ENCODE peak calls at places on chromosomes 7 and 10, in four cellular contexts. One of them, this sample, is unnamed.

GRCh38 chr10:19932806-19933371 is 116.7 kb downstream of the PLXDC2 start:
- DNase-seq in Panc1: no peak
- DNase-seq in HCT116: no peak
- DNase-seq in K562: no peak
- DNase-seq in this sample: no peak

GRCh38 chr7:55509322-55509721 is 63.0 kb downstream of the VOPP1 start:
- DNase-seq in Panc1: no peak
- DNase-seq in HCT116: no peak
- DNase-seq in K562: no peak
- DNase-seq in this sample: no peak

GRCh38 chr7:132783824-132784223 is 207.6 kb upstream of the PLXNA4 start:
- DNase-seq in Panc1: no peak
- DNase-seq in HCT116: peak
- DNase-seq in K562: no peak
- DNase-seq in this sample: no peak

GRCh38 chr7:79778786-79779382 is 325.4 kb upstream of the MAGI2 start:
- DNase-seq in Panc1: no peak
- DNase-seq in HCT116: no peak
- DNase-seq in K562: no peak
- DNase-seq in this sample: no peak

GRCh38 chr7:113321201-113321600 is 202.8 kb upstream of the SMIM30 start:
- DNase-seq in Panc1: no peak
- DNase-seq in HCT116: no peak
- DNase-seq in K562: no peak
- DNase-seq in this sample: no peak

GRCh38 chr10:80357000-80357803 is 621 bp downstream of the DYDC2 start:
- DNase-seq in Panc1: no peak
- DNase-seq in HCT116: no peak
- DNase-seq in K562: peak
- DNase-seq in this sample: no peak

GRCh38 chr10:35824704-35825103 is 182.6 kb upstream of the FZD8 start:
- DNase-seq in Panc1: no peak
- DNase-seq in HCT116: no peak
- DNase-seq in K562: no peak
- DNase-seq in this sample: no peak

GRCh38 chr7:129401228-129401967 is 32.8 kb upstream of the STRIP2 start:
- DNase-seq in Panc1: no peak
- DNase-seq in HCT116: no peak
- DNase-seq in K562: peak
- DNase-seq in this sample: peak

DNA sequence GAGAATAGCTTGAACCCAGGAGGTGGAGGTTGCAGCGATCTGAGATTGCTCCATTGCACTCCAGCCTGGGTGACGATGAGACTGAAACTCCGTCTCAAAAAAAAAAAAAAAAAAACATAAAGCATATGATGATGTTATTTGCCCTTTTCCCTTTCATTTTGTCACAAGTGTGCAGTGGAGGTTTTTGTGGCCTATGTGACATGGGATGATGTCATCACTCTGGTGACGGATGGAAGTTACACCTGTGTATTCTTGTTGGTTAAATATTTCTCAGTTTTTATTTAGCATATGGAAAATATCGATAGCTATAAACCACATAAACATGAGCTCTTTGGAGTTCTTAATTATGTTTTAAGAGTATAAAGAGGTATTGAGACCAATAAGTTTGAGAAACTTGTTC is 71.8 kb upstream of the EMX2 start:
- DNase-seq in Panc1: no peak
- DNase-seq in HCT116: no peak
- DNase-seq in K562: no peak
- DNase-seq in this sample: no peak
- TF ChIP-seq TCF7L2 in Panc1: no peak
- TF ChIP-seq TCF7L2 in HCT116: no peak
- TF ChIP-seq TCF7L2 in K562: no peak
- TF ChIP-seq TCF7L2 in this sample: no peak

GRCh38 chr10:64033710-64034109 is 512.5 kb downstream of the REEP3 start:
- DNase-seq in Panc1: no peak
- DNase-seq in HCT116: no peak
- DNase-seq in K562: no peak
- DNase-seq in this sample: no peak
- TF ChIP-seq TCF7L2 in Panc1: no peak
- TF ChIP-seq TCF7L2 in HCT116: no peak
- TF ChIP-seq TCF7L2 in K562: no peak
- TF ChIP-seq TCF7L2 in this sample: no peak

DNA sequence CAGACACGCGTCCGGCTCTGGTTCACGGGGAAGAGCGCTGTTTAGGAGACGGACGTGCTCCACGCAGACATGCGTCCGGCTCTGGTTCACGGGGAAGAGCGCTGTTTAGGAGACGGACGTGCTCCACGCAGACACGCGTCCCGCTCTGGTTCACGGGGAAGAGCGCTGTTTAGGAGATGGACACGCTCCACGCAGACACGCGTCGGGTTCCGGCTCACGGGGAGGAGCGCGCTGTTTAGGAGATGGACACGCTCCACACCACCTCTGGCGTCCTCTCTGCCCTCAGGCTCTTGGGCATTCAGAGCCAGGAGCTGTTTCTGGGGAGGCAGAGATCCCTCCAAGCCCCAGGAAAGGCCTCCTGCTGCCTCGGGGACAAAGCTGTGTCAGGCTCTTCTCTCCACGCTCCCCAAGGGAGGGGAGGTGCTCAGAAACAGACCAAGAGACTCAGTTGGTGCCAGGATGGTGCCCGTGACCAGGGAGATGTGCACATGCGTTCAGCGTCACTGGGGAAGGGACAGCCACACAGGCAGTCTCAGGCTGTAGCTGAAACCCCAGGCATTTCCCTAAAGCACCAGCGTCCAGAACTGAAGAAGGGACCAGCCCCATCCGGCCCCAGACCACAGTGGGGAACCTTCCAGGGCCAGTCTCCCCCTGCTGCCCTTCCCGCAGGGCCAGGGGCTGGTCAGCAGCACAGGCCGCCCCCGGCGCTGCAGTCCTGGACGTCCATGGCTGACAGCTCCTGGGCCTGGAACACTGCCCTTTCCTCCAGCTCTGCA is 175.6 kb downstream of the ELFN1 start:
- DNase-seq in Panc1: no peak
- DNase-seq in HCT116: no peak
- DNase-seq in K562: no peak
- DNase-seq in this sample: no peak
- TF ChIP-seq TCF7L2 in Panc1: no peak
- TF ChIP-seq TCF7L2 in HCT116: no peak
- TF ChIP-seq TCF7L2 in K562: no peak
- TF ChIP-seq TCF7L2 in this sample: no peak

DNA sequence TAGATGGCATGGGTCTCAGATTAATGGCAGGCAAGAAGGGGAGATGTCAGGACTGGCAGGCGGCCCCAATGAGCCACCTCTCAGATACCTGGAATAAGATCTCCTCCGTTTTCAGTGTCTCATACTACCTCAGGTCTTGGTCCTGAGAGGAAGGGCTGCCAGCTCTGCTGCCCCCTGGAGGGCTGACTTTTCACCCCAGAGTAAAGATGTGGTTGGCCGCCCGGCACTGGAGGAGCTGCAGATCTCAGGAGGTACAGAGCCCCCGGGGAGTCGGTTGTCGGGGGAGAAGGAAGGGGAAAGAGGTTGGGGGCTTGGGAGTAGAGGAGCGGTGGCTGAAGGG is 642 bp upstream of the COL13A1 start:
- DNase-seq in Panc1: no peak
- DNase-seq in HCT116: peak
- DNase-seq in K562: peak
- DNase-seq in this sample: peak
- TF ChIP-seq TCF7L2 in Panc1: no peak
- TF ChIP-seq TCF7L2 in HCT116: no peak
- TF ChIP-seq TCF7L2 in K562: no peak
- TF ChIP-seq TCF7L2 in this sample: no peak

GRCh38 chr7:114653391-114654088 is 238.9 kb downstream of the FOXP2 start:
- DNase-seq in Panc1: no peak
- DNase-seq in HCT116: no peak
- DNase-seq in K562: no peak
- DNase-seq in this sample: no peak

GRCh38 chr7:114650491-114650890 is 235.9 kb downstream of the FOXP2 start:
- DNase-seq in Panc1: no peak
- DNase-seq in HCT116: no peak
- DNase-seq in K562: no peak
- DNase-seq in this sample: no peak

GRCh38 chr7:114648680-114649079 is 234.1 kb downstream of the FOXP2 start:
- DNase-seq in Panc1: no peak
- DNase-seq in HCT116: no peak
- DNase-seq in K562: no peak
- DNase-seq in this sample: no peak

GRCh38 chr7:114649689-114650088 is 235.1 kb downstream of the FOXP2 start:
- DNase-seq in Panc1: no peak
- DNase-seq in HCT116: no peak
- DNase-seq in K562: no peak
- DNase-seq in this sample: no peak

DNA sequence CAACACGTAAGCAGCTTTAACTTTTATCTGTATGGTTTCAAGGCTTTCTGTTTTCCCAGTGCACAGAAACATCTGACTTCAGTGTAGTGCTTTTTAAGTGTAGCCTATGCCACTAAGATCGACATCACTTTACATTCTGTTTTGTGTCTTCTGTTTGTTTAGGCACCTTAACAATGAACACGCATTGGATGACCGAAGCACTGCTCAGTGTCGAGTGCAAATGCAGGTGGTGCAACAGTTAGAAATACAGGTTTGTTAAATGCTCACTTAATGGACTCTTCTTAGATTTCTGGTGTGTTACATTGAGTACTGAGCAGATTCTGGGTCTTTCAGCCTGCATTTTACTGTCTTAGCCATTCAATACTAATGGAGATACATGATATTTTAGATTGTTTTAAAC is 237.4 kb downstream of the FOXP2 start:
- DNase-seq in Panc1: no peak
- DNase-seq in HCT116: no peak
- DNase-seq in K562: no peak
- DNase-seq in this sample: no peak
- TF ChIP-seq TCF7L2 in Panc1: no peak
- TF ChIP-seq TCF7L2 in HCT116: no peak
- TF ChIP-seq TCF7L2 in K562: no peak
- TF ChIP-seq TCF7L2 in this sample: no peak

GRCh38 chr10:118596426-118597124 is 1.1 kb upstream of the PRLHR start:
- DNase-seq in Panc1: no peak
- DNase-seq in HCT116: no peak
- DNase-seq in K562: no peak
- DNase-seq in this sample: no peak

GRCh38 chr10:118595064-118595420 is 406 bp downstream of the PRLHR start:
- DNase-seq in Panc1: no peak
- DNase-seq in HCT116: no peak
- DNase-seq in K562: no peak
- DNase-seq in this sample: no peak

GRCh38 chr10:118592675-118593330 is 2.6 kb downstream of the PRLHR start:
- DNase-seq in Panc1: no peak
- DNase-seq in HCT116: no peak
- DNase-seq in K562: no peak
- DNase-seq in this sample: no peak

GRCh38 chr10:118595598-118596425 is at the start of gene PRLHR:
- DNase-seq in Panc1: no peak
- DNase-seq in HCT116: no peak
- DNase-seq in K562: peak
- DNase-seq in this sample: no peak

GRCh38 chr10:118594392-118595063 is 920 bp downstream of the PRLHR start:
- DNase-seq in Panc1: no peak
- DNase-seq in HCT116: no peak
- DNase-seq in K562: peak
- DNase-seq in this sample: no peak
- TF ChIP-seq TCF7L2 in Panc1: no peak
- TF ChIP-seq TCF7L2 in HCT116: no peak
- TF ChIP-seq TCF7L2 in K562: no peak
- TF ChIP-seq TCF7L2 in this sample: no peak

DNA sequence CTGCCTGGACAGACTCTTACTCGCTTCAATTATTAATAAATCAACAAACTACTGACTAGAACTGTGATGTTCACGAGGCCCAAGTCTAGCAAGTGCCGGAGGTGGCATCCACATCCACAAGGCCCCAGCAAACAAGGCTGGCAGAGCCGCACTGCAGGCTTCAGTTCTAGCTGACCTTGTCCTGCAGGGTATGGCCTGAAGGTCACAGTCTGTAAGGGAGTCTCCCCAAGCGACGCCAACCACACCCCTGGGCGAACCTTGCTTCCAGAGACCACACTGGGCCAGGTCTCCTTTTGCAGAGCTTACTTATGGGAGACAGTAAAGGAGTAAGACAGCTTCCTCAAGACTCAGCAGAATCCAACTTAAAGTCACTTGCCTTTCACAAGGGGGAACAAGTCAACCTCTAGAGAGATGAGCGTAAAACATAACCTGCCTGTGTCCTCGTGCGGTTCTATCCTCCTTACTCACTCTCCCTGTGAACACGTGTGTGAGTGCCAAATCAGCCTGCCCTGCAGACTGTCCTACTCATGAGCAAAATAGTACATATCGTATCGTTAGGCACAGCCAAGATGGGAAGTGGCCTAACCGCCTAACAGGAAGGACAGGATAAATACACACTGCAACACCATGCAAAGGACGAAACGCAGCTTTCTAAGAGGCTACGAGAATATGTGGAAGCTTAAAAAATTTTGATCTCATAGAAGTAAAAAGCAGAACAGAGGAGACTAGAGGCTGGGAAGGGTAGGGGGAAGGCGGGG is 22.7 kb downstream of the FAM53B start:
- DNase-seq in Panc1: no peak
- DNase-seq in HCT116: no peak
- DNase-seq in K562: no peak
- DNase-seq in this sample: no peak
- TF ChIP-seq TCF7L2 in Panc1: no peak
- TF ChIP-seq TCF7L2 in HCT116: no peak
- TF ChIP-seq TCF7L2 in K562: no peak
- TF ChIP-seq TCF7L2 in this sample: no peak

This sample was measured in HepG2.